ENCODE peak calls at places on chromosome 17, in five cellular contexts. B is CD8-positive, alpha-beta T cell; J is kidney epithelial cell; W is heart right ventricle; M is HFF-Myc. L is an unnamed sample.

GRCh38 chr17:80214012-80214877 is 5.9 kb downstream of the SGSH start:
- DNase-seq in B (no peak), W (no peak), M (no peak), J (no peak), L (no peak)

GRCh38 chr17:31095239-31096105 is 695 bp downstream of the NF1 start:
- DNase-seq in M (no peak), W (peak; percentile 34), J (no peak), B (peak; percentile 22), L (peak; percentile 67)

GRCh38 chr17:65408050-65408449 is 153.4 kb downstream of the AXIN2 start:
- DNase-seq in W (no peak), B (no peak), M (no peak), J (no peak), L (no peak)

GRCh38 chr17:20191066-20191465 is 181.9 kb downstream of the SPECC1 start:
- DNase-seq in W (no peak), B (no peak), J (no peak), M (peak; percentile 89), L (no peak)

GRCh38 chr17:17836818-17837379 is at the start of gene SREBF1:
- DNase-seq in M (no peak), B (peak; percentile 63), W (no peak), J (no peak), L (peak; percentile 66)

GRCh38 chr17:69474171-69474831 is 59.8 kb downstream of the MAP2K6 start:
- DNase-seq in W (no peak), M (peak; percentile 30), B (no peak), J (no peak), L (no peak)

GRCh38 chr17:73211745-73212144 is 18.9 kb downstream of the COG1 start:
- DNase-seq in J (no peak), B (peak; percentile 60), M (no peak), W (no peak), L (no peak)

GRCh38 chr17:58339775-58340622 is 11.4 kb upstream of the TSPOAP1 start:
- DNase-seq in W (no peak), M (no peak), B (no peak), J (no peak), L (no peak)

GRCh38 chr17:37083461-37083860 is 134.7 kb downstream of the AATF start:
- DNase-seq in W (no peak), M (no peak), J (no peak), B (no peak), L (no peak)

GRCh38 chr17:50660042-50660886 is 25.6 kb downstream of the ABCC3 start:
- DNase-seq in B (no peak), J (no peak), M (no peak), W (no peak), L (no peak)

GRCh38 chr17:81295678-81296381 is 723 bp upstream of the SLC38A10 start:
- DNase-seq in J (peak; percentile 42), B (peak; percentile 53), W (no peak), M (no peak), L (no peak)
- TF ChIP-seq CTCF in J (peak; percentile 49), B (no peak), W (no peak), M (no peak), L (no peak)

GRCh38 chr17:77862890-77863813 is 95.4 kb upstream of the TNRC6C start:
- DNase-seq in J (no peak), B (no peak), M (no peak), W (no peak), L (no peak)
- TF ChIP-seq CTCF in J (no peak), B (no peak), M (no peak), W (no peak), L (no peak)

GRCh38 chr17:74433421-74434121 is 1.7 kb downstream of the GPRC5C start:
- DNase-seq in W (no peak), B (no peak), M (no peak), J (no peak), L (no peak)

GRCh38 chr17:74441537-74441936 is 9.6 kb downstream of the GPRC5C start:
- DNase-seq in W (no peak), M (no peak), B (no peak), J (no peak), L (no peak)

GRCh38 chr17:74435775-74436359 is 4.0 kb downstream of the GPRC5C start:
- DNase-seq in B (no peak), M (no peak), J (no peak), W (no peak), L (no peak)

GRCh38 chr17:74439691-74440567 is 8.0 kb downstream of the GPRC5C start:
- DNase-seq in M (no peak), B (no peak), J (no peak), W (no peak), L (no peak)

GRCh38 chr17:74437702-74438101 is 5.8 kb downstream of the GPRC5C start:
- DNase-seq in B (no peak), M (no peak), W (no peak), J (no peak), L (no peak)
- TF ChIP-seq CTCF in B (peak; percentile 67), M (peak; percentile 72), W (peak; percentile 58), J (peak; percentile 71), L (peak; percentile 91)

DNA sequence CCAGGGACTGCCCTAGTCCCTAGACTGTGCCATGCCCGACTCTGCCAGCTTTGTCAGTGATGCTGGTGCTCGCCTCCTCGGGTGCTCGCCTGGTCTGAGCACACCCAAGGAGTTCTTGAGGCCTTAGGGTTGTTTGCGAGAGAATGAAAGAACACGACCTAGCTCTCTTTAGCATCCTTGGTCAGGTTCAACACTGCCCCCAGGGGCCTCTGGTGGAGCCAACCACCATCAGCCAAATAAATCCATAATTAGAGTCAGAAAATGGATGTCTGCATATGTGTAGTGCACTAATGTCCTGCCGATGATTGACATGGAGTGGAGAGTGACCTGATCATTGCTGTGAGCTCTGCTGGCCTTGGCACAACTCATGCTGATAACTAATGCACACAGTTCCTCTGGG is 8.2 kb upstream of the STH start:
- DNase-seq in M (no peak), B (no peak), W (no peak), J (no peak), L (no peak)
- TF ChIP-seq CTCF in M (peak; percentile 11), B (no peak), W (no peak), J (no peak), L (no peak)